ENCODE peak calls at places on chromosome 4, in five cellular contexts. One of them, this sample, is unnamed.

GRCh38 chr4:67087897-67088296 is 457.4 kb downstream of the CENPC start:
- DNase-seq in NAMALWA: peak; percentile 68
- DNase-seq in adipocyte: peak; percentile 40
- DNase-seq in AG10803: peak; percentile 5
- DNase-seq in H4: no peak
- DNase-seq in this sample: no peak

GRCh38 chr4:42371306-42372063 is 25.8 kb upstream of the SHISA3 start:
- DNase-seq in NAMALWA: peak; percentile 72
- DNase-seq in adipocyte: peak; percentile 51
- DNase-seq in AG10803: peak; percentile 42
- DNase-seq in H4: peak; percentile 50
- DNase-seq in this sample: no peak

GRCh38 chr4:80448056-80448455 is 112.5 kb downstream of the CFAP299 start:
- DNase-seq in NAMALWA: no peak
- DNase-seq in adipocyte: peak; percentile 27
- DNase-seq in AG10803: no peak
- DNase-seq in H4: no peak
- DNase-seq in this sample: no peak

GRCh38 chr4:55216871-55217635 is 91.7 kb upstream of the KDR start:
- DNase-seq in NAMALWA: no peak
- DNase-seq in adipocyte: no peak
- DNase-seq in AG10803: peak; percentile 11
- DNase-seq in H4: no peak
- DNase-seq in this sample: no peak

GRCh38 chr4:140103676-140104075 is 50.3 kb downstream of the MAML3 start:
- DNase-seq in NAMALWA: no peak
- DNase-seq in adipocyte: no peak
- DNase-seq in AG10803: peak; percentile 77
- DNase-seq in H4: peak; percentile 44
- DNase-seq in this sample: no peak

GRCh38 chr4:72119946-72120345 is 88.1 kb downstream of the NPFFR2 start:
- DNase-seq in NAMALWA: no peak
- DNase-seq in adipocyte: no peak
- DNase-seq in AG10803: no peak
- DNase-seq in H4: peak; percentile 71
- DNase-seq in this sample: no peak

GRCh38 chr4:61202638-61203495 is 2.7 kb downstream of the ADGRL3 start:
- DNase-seq in NAMALWA: no peak
- DNase-seq in adipocyte: peak; percentile 35
- DNase-seq in AG10803: no peak
- DNase-seq in H4: peak; percentile 9
- DNase-seq in this sample: no peak

GRCh38 chr4:24774452-24774851 is 20.9 kb upstream of the SOD3 start:
- DNase-seq in NAMALWA: no peak
- DNase-seq in adipocyte: peak; percentile 51
- DNase-seq in AG10803: peak; percentile 27
- DNase-seq in H4: no peak
- DNase-seq in this sample: no peak

GRCh38 chr4:185143596-185143969 is 517 bp downstream of the SLC25A4 start:
- DNase-seq in NAMALWA: peak; percentile 45
- DNase-seq in adipocyte: peak; percentile 71
- DNase-seq in AG10803: peak; percentile 11
- DNase-seq in H4: no peak
- DNase-seq in this sample: no peak

GRCh38 chr4:4727536-4727935 is 131.9 kb upstream of the MSX1 start:
- DNase-seq in NAMALWA: no peak
- DNase-seq in adipocyte: no peak
- DNase-seq in AG10803: peak; percentile 5
- DNase-seq in H4: no peak
- DNase-seq in this sample: no peak

This sample was measured in naive B cell.